ENCODE peak calls at places on chromosomes 16 and 17, in ten cellular contexts. One of them, this sample, is unnamed.

GRCh38 chr17:77235370-77236080 is 94.8 kb downstream of the SEC14L1 start:
- DNase-seq in fibroblast of the conjunctiva: peak
- DNase-seq in PC-3: no peak
- DNase-seq in NCI-H2081: no peak
- DNase-seq in stimulated activated naive CD4-positive, alpha-beta T cell: no peak
- DNase-seq in osteocyte: no peak
- DNase-seq in uterus: peak
- DNase-seq in naive B cell: no peak
- DNase-seq in cardiac fibroblast: peak
- DNase-seq in EL: peak
- DNase-seq in this sample: no peak

GRCh38 chr17:68697850-68698313 is 96.7 kb upstream of the FAM20A start:
- DNase-seq in fibroblast of the conjunctiva: peak
- DNase-seq in PC-3: no peak
- DNase-seq in NCI-H2081: no peak
- DNase-seq in stimulated activated naive CD4-positive, alpha-beta T cell: no peak
- DNase-seq in osteocyte: no peak
- DNase-seq in uterus: peak
- DNase-seq in naive B cell: no peak
- DNase-seq in cardiac fibroblast: peak
- DNase-seq in EL: peak
- DNase-seq in this sample: no peak

GRCh38 chr17:28737770-28738679 is 5.8 kb upstream of the TRAF4 start:
- DNase-seq in fibroblast of the conjunctiva: no peak
- DNase-seq in PC-3: no peak
- DNase-seq in NCI-H2081: no peak
- DNase-seq in stimulated activated naive CD4-positive, alpha-beta T cell: no peak
- DNase-seq in osteocyte: no peak
- DNase-seq in uterus: no peak
- DNase-seq in naive B cell: peak
- DNase-seq in cardiac fibroblast: no peak
- DNase-seq in EL: no peak
- DNase-seq in this sample: no peak

GRCh38 chr17:31412511-31412910 is 21.0 kb downstream of the RAB11FIP4 start:
- DNase-seq in fibroblast of the conjunctiva: no peak
- DNase-seq in PC-3: no peak
- DNase-seq in NCI-H2081: no peak
- DNase-seq in stimulated activated naive CD4-positive, alpha-beta T cell: no peak
- DNase-seq in osteocyte: no peak
- DNase-seq in uterus: no peak
- DNase-seq in naive B cell: no peak
- DNase-seq in cardiac fibroblast: no peak
- DNase-seq in EL: no peak
- DNase-seq in this sample: no peak

GRCh38 chr16:13426279-13426678 is 493.7 kb upstream of the ERCC4 start:
- DNase-seq in fibroblast of the conjunctiva: no peak
- DNase-seq in PC-3: no peak
- DNase-seq in NCI-H2081: no peak
- DNase-seq in stimulated activated naive CD4-positive, alpha-beta T cell: no peak
- DNase-seq in osteocyte: no peak
- DNase-seq in uterus: no peak
- DNase-seq in naive B cell: no peak
- DNase-seq in cardiac fibroblast: no peak
- DNase-seq in EL: no peak
- DNase-seq in this sample: no peak

GRCh38 chr17:79664925-79665738 is 54.3 kb upstream of the RBFOX3 start:
- DNase-seq in fibroblast of the conjunctiva: peak
- DNase-seq in PC-3: peak
- DNase-seq in NCI-H2081: peak
- DNase-seq in stimulated activated naive CD4-positive, alpha-beta T cell: no peak
- DNase-seq in osteocyte: peak
- DNase-seq in uterus: peak
- DNase-seq in naive B cell: no peak
- DNase-seq in cardiac fibroblast: peak
- DNase-seq in EL: no peak
- DNase-seq in this sample: peak

GRCh38 chr17:76943781-76944213 is 75.6 kb downstream of the MGAT5B start:
- DNase-seq in fibroblast of the conjunctiva: no peak
- DNase-seq in PC-3: no peak
- DNase-seq in NCI-H2081: peak
- DNase-seq in stimulated activated naive CD4-positive, alpha-beta T cell: no peak
- DNase-seq in osteocyte: no peak
- DNase-seq in uterus: no peak
- DNase-seq in naive B cell: no peak
- DNase-seq in cardiac fibroblast: no peak
- DNase-seq in EL: no peak
- DNase-seq in this sample: peak

GRCh38 chr17:40097931-40098845 is 2.2 kb downstream of the NR1D1 start:
- DNase-seq in fibroblast of the conjunctiva: no peak
- DNase-seq in PC-3: peak
- DNase-seq in NCI-H2081: no peak
- DNase-seq in stimulated activated naive CD4-positive, alpha-beta T cell: no peak
- DNase-seq in osteocyte: no peak
- DNase-seq in uterus: peak
- DNase-seq in naive B cell: no peak
- DNase-seq in cardiac fibroblast: peak
- DNase-seq in EL: peak
- DNase-seq in this sample: no peak

GRCh38 chr17:52737071-52737470 is 578.6 kb upstream of the CA10 start:
- DNase-seq in fibroblast of the conjunctiva: no peak
- DNase-seq in PC-3: no peak
- DNase-seq in NCI-H2081: no peak
- DNase-seq in stimulated activated naive CD4-positive, alpha-beta T cell: no peak
- DNase-seq in osteocyte: no peak
- DNase-seq in uterus: no peak
- DNase-seq in naive B cell: no peak
- DNase-seq in cardiac fibroblast: no peak
- DNase-seq in EL: no peak
- DNase-seq in this sample: no peak

GRCh38 chr17:39536468-39536867 is 71.3 kb downstream of the NEUROD2 start:
- DNase-seq in fibroblast of the conjunctiva: no peak
- DNase-seq in PC-3: no peak
- DNase-seq in NCI-H2081: no peak
- DNase-seq in stimulated activated naive CD4-positive, alpha-beta T cell: no peak
- DNase-seq in osteocyte: no peak
- DNase-seq in uterus: no peak
- DNase-seq in naive B cell: no peak
- DNase-seq in cardiac fibroblast: no peak
- DNase-seq in EL: no peak
- DNase-seq in this sample: no peak

GRCh38 chr17:30975042-30975820 is 4.4 kb downstream of the RNF135 start:
- DNase-seq in fibroblast of the conjunctiva: no peak
- DNase-seq in PC-3: no peak
- DNase-seq in NCI-H2081: no peak
- DNase-seq in stimulated activated naive CD4-positive, alpha-beta T cell: no peak
- DNase-seq in osteocyte: no peak
- DNase-seq in uterus: no peak
- DNase-seq in naive B cell: no peak
- DNase-seq in cardiac fibroblast: no peak
- DNase-seq in EL: no peak
- DNase-seq in this sample: no peak

GRCh38 chr16:72794319-72794718 is 253.6 kb downstream of the ZFHX3 start:
- DNase-seq in fibroblast of the conjunctiva: no peak
- DNase-seq in PC-3: no peak
- DNase-seq in NCI-H2081: no peak
- DNase-seq in stimulated activated naive CD4-positive, alpha-beta T cell: no peak
- DNase-seq in osteocyte: no peak
- DNase-seq in uterus: no peak
- DNase-seq in naive B cell: no peak
- DNase-seq in cardiac fibroblast: no peak
- DNase-seq in EL: no peak
- DNase-seq in this sample: no peak

GRCh38 chr17:42784361-42784760 is 4.0 kb downstream of the WNK4 start:
- DNase-seq in fibroblast of the conjunctiva: no peak
- DNase-seq in PC-3: no peak
- DNase-seq in NCI-H2081: no peak
- DNase-seq in stimulated activated naive CD4-positive, alpha-beta T cell: no peak
- DNase-seq in osteocyte: no peak
- DNase-seq in uterus: no peak
- DNase-seq in naive B cell: no peak
- DNase-seq in cardiac fibroblast: peak
- DNase-seq in EL: no peak
- DNase-seq in this sample: no peak

GRCh38 chr17:76458580-76459490 is 5.9 kb upstream of the UBE2O start:
- DNase-seq in fibroblast of the conjunctiva: peak
- DNase-seq in PC-3: peak
- DNase-seq in NCI-H2081: no peak
- DNase-seq in stimulated activated naive CD4-positive, alpha-beta T cell: no peak
- DNase-seq in osteocyte: no peak
- DNase-seq in uterus: no peak
- DNase-seq in naive B cell: peak
- DNase-seq in cardiac fibroblast: peak
- DNase-seq in EL: peak
- DNase-seq in this sample: no peak

GRCh38 chr16:28163699-28164584 is 47.8 kb downstream of the XPO6 start:
- DNase-seq in fibroblast of the conjunctiva: peak
- DNase-seq in PC-3: no peak
- DNase-seq in NCI-H2081: no peak
- DNase-seq in stimulated activated naive CD4-positive, alpha-beta T cell: no peak
- DNase-seq in osteocyte: no peak
- DNase-seq in uterus: no peak
- DNase-seq in naive B cell: no peak
- DNase-seq in cardiac fibroblast: peak
- DNase-seq in EL: no peak
- DNase-seq in this sample: no peak

GRCh38 chr16:67969286-67970039 is 1.0 kb upstream of the SLC12A4 start:
- DNase-seq in fibroblast of the conjunctiva: no peak
- DNase-seq in PC-3: no peak
- DNase-seq in NCI-H2081: no peak
- DNase-seq in stimulated activated naive CD4-positive, alpha-beta T cell: peak
- DNase-seq in osteocyte: no peak
- DNase-seq in uterus: peak
- DNase-seq in naive B cell: peak
- DNase-seq in cardiac fibroblast: no peak
- DNase-seq in EL: no peak
- DNase-seq in this sample: no peak

GRCh38 chr16:4420703-4421102 is 4.3 kb upstream of the CORO7 start:
- DNase-seq in fibroblast of the conjunctiva: no peak
- DNase-seq in PC-3: no peak
- DNase-seq in NCI-H2081: no peak
- DNase-seq in stimulated activated naive CD4-positive, alpha-beta T cell: no peak
- DNase-seq in osteocyte: no peak
- DNase-seq in uterus: no peak
- DNase-seq in naive B cell: no peak
- DNase-seq in cardiac fibroblast: no peak
- DNase-seq in EL: no peak
- DNase-seq in this sample: no peak

GRCh38 chr16:67804853-67805542 is 1.4 kb downstream of the RANBP10 start:
- DNase-seq in fibroblast of the conjunctiva: no peak
- DNase-seq in PC-3: peak
- DNase-seq in NCI-H2081: no peak
- DNase-seq in stimulated activated naive CD4-positive, alpha-beta T cell: no peak
- DNase-seq in osteocyte: no peak
- DNase-seq in uterus: no peak
- DNase-seq in naive B cell: no peak
- DNase-seq in cardiac fibroblast: no peak
- DNase-seq in EL: no peak
- DNase-seq in this sample: no peak

GRCh38 chr17:42568341-42569111 is 1.6 kb downstream of the MLX start:
- DNase-seq in fibroblast of the conjunctiva: no peak
- DNase-seq in PC-3: no peak
- DNase-seq in NCI-H2081: no peak
- DNase-seq in stimulated activated naive CD4-positive, alpha-beta T cell: no peak
- DNase-seq in osteocyte: no peak
- DNase-seq in uterus: no peak
- DNase-seq in naive B cell: no peak
- DNase-seq in cardiac fibroblast: no peak
- DNase-seq in EL: no peak
- DNase-seq in this sample: no peak

GRCh38 chr16:86899156-86899555 is 320.8 kb downstream of the FOXL1 start:
- DNase-seq in fibroblast of the conjunctiva: no peak
- DNase-seq in PC-3: no peak
- DNase-seq in NCI-H2081: no peak
- DNase-seq in stimulated activated naive CD4-positive, alpha-beta T cell: no peak
- DNase-seq in osteocyte: no peak
- DNase-seq in uterus: no peak
- DNase-seq in naive B cell: no peak
- DNase-seq in cardiac fibroblast: no peak
- DNase-seq in EL: no peak
- DNase-seq in this sample: no peak

GRCh38 chr17:79954281-79955166 is 81.1 kb downstream of the TBC1D16 start:
- DNase-seq in fibroblast of the conjunctiva: no peak
- DNase-seq in PC-3: no peak
- DNase-seq in NCI-H2081: no peak
- DNase-seq in stimulated activated naive CD4-positive, alpha-beta T cell: no peak
- DNase-seq in osteocyte: no peak
- DNase-seq in uterus: peak
- DNase-seq in naive B cell: no peak
- DNase-seq in cardiac fibroblast: no peak
- DNase-seq in EL: no peak
- DNase-seq in this sample: no peak

GRCh38 chr16:22734313-22734869 is 79.6 kb upstream of the HS3ST2 start:
- DNase-seq in fibroblast of the conjunctiva: no peak
- DNase-seq in PC-3: no peak
- DNase-seq in NCI-H2081: no peak
- DNase-seq in stimulated activated naive CD4-positive, alpha-beta T cell: no peak
- DNase-seq in osteocyte: no peak
- DNase-seq in uterus: no peak
- DNase-seq in naive B cell: no peak
- DNase-seq in cardiac fibroblast: no peak
- DNase-seq in EL: no peak
- DNase-seq in this sample: no peak

GRCh38 chr17:57665128-57665527 is 80.0 kb downstream of the CCDC182 start:
- DNase-seq in fibroblast of the conjunctiva: peak
- DNase-seq in PC-3: no peak
- DNase-seq in NCI-H2081: no peak
- DNase-seq in stimulated activated naive CD4-positive, alpha-beta T cell: no peak
- DNase-seq in osteocyte: no peak
- DNase-seq in uterus: peak
- DNase-seq in naive B cell: no peak
- DNase-seq in cardiac fibroblast: no peak
- DNase-seq in EL: no peak
- DNase-seq in this sample: no peak

GRCh38 chr17:31389673-31390381 is 1.6 kb upstream of the RAB11FIP4 start:
- DNase-seq in fibroblast of the conjunctiva: no peak
- DNase-seq in PC-3: no peak
- DNase-seq in NCI-H2081: no peak
- DNase-seq in stimulated activated naive CD4-positive, alpha-beta T cell: no peak
- DNase-seq in osteocyte: peak
- DNase-seq in uterus: no peak
- DNase-seq in naive B cell: no peak
- DNase-seq in cardiac fibroblast: no peak
- DNase-seq in EL: no peak
- DNase-seq in this sample: no peak

GRCh38 chr16:79008869-79009179 is 591.7 kb downstream of the MAF start:
- DNase-seq in fibroblast of the conjunctiva: no peak
- DNase-seq in PC-3: no peak
- DNase-seq in NCI-H2081: no peak
- DNase-seq in stimulated activated naive CD4-positive, alpha-beta T cell: no peak
- DNase-seq in osteocyte: no peak
- DNase-seq in uterus: no peak
- DNase-seq in naive B cell: no peak
- DNase-seq in cardiac fibroblast: no peak
- DNase-seq in EL: no peak
- DNase-seq in this sample: peak

GRCh38 chr16:1389762-1390161 is 24.7 kb downstream of the UNKL start:
- DNase-seq in fibroblast of the conjunctiva: no peak
- DNase-seq in PC-3: no peak
- DNase-seq in NCI-H2081: no peak
- DNase-seq in stimulated activated naive CD4-positive, alpha-beta T cell: no peak
- DNase-seq in osteocyte: no peak
- DNase-seq in uterus: no peak
- DNase-seq in naive B cell: no peak
- DNase-seq in cardiac fibroblast: no peak
- DNase-seq in EL: no peak
- DNase-seq in this sample: no peak

GRCh38 chr17:57402691-57403090 is 146.4 kb downstream of the MSI2 start:
- DNase-seq in fibroblast of the conjunctiva: no peak
- DNase-seq in PC-3: no peak
- DNase-seq in NCI-H2081: no peak
- DNase-seq in stimulated activated naive CD4-positive, alpha-beta T cell: no peak
- DNase-seq in osteocyte: no peak
- DNase-seq in uterus: no peak
- DNase-seq in naive B cell: no peak
- DNase-seq in cardiac fibroblast: no peak
- DNase-seq in EL: no peak
- DNase-seq in this sample: no peak

GRCh38 chr16:11896776-11897175 is 19.0 kb downstream of the GSPT1 start:
- DNase-seq in fibroblast of the conjunctiva: no peak
- DNase-seq in PC-3: peak
- DNase-seq in NCI-H2081: no peak
- DNase-seq in stimulated activated naive CD4-positive, alpha-beta T cell: no peak
- DNase-seq in osteocyte: no peak
- DNase-seq in uterus: no peak
- DNase-seq in naive B cell: no peak
- DNase-seq in cardiac fibroblast: peak
- DNase-seq in EL: peak
- DNase-seq in this sample: no peak